ENCODE peak calls at places on chromosomes 16 and 17, in seven cellular contexts. B, X, G, C, Q, P and J are unnamed samples.

GRCh38 chr17:57255776-57256681 is at the start of gene MSI2:
- DNase-seq in X (peak; percentile 96), P (peak; percentile 95), G (peak; percentile 90), Q (peak; percentile 81), C (peak; percentile 77), B (peak; percentile 95), J (peak; percentile 94)

GRCh38 chr17:62130739-62131138 is 65.7 kb upstream of the MED13 start:
- DNase-seq in G (no peak), P (no peak), B (no peak), Q (no peak), C (no peak), X (no peak), J (no peak)

GRCh38 chr17:4553669-4554068 is 1.5 kb downstream of the MYBBP1A start:
- DNase-seq in B (no peak), G (no peak), Q (no peak), C (no peak), P (no peak), X (no peak), J (no peak)

GRCh38 chr16:88014201-88014781 is 63.1 kb downstream of the BANP start:
- DNase-seq in Q (no peak), C (peak; percentile 26), B (no peak), G (no peak), P (no peak), X (peak; percentile 37), J (no peak)

GRCh38 chr16:2895813-2896212 is 12.8 kb downstream of the FLYWCH2 start:
- DNase-seq in P (no peak), B (no peak), G (no peak), X (no peak), C (peak; percentile 40), Q (no peak), J (peak; percentile 40)

GRCh38 chr16:89657442-89658220 is at the start of the genes CHMP1A and SPATA33:
- DNase-seq in B (peak; percentile 90), G (peak; percentile 91), P (peak; percentile 90), C (peak; percentile 78), Q (peak; percentile 87), X (peak; percentile 94), J (peak; percentile 93)

GRCh38 chr17:40371261-40371929 is 6.9 kb upstream of the GJD3 start:
- DNase-seq in G (no peak), P (no peak), Q (no peak), B (no peak), C (no peak), X (no peak), J (no peak)

GRCh38 chr16:77588389-77588788 is 133.9 kb upstream of the NUDT7 start:
- DNase-seq in X (no peak), P (no peak), Q (no peak), G (no peak), B (no peak), C (no peak), J (no peak)

GRCh38 chr17:65389426-65389825 is 172.0 kb downstream of the AXIN2 start:
- DNase-seq in P (no peak), B (no peak), X (no peak), Q (no peak), C (peak; percentile 46), G (no peak), J (no peak)

GRCh38 chr17:82230627-82231311 is 1.9 kb downstream of the SLC16A3 start:
- DNase-seq in P (peak; percentile 88), B (peak; percentile 92), X (peak; percentile 94), C (peak; percentile 94), G (no peak), Q (peak; percentile 54), J (peak; percentile 84)

GRCh38 chr17:27800522-27800921 is at the start of gene NOS2:
- DNase-seq in C (peak; percentile 23), X (no peak), P (no peak), Q (no peak), B (no peak), G (no peak), J (no peak)

GRCh38 chr16:65991149-65991701 is 375.3 kb upstream of the CDH5 start:
- DNase-seq in C (no peak), B (no peak), X (no peak), P (no peak), Q (no peak), G (no peak), J (no peak)

GRCh38 chr16:57916735-57917450 is 54.0 kb downstream of the CNGB1 start:
- DNase-seq in G (no peak), Q (peak; percentile 79), C (no peak), P (no peak), X (no peak), B (no peak), J (no peak)

GRCh38 chr16:2776500-2777139 is 460 bp downstream of the ELOB start:
- DNase-seq in X (no peak), C (peak; percentile 31), G (no peak), Q (no peak), B (no peak), P (no peak), J (no peak)

GRCh38 chr17:70110443-70110880 is 35.4 kb downstream of the KCNJ16 start:
- DNase-seq in C (no peak), G (no peak), X (no peak), P (peak; percentile 49), Q (peak; percentile 65), B (no peak), J (no peak)

GRCh38 chr17:7853693-7854043 is 1.2 kb upstream of the TMEM88 start:
- DNase-seq in C (no peak), Q (no peak), G (no peak), X (no peak), B (no peak), P (no peak), J (peak; percentile 71)

GRCh38 chr17:8015957-8016631 is 13.7 kb downstream of the GUCY2D start:
- DNase-seq in C (no peak), X (no peak), G (no peak), Q (no peak), P (no peak), B (no peak), J (peak; percentile 65)

GRCh38 chr17:2883544-2884203 is 87.4 kb downstream of the RAP1GAP2 start:
- DNase-seq in B (peak; percentile 38), C (peak; percentile 76), Q (peak; percentile 67), P (peak; percentile 44), X (no peak), G (no peak), J (no peak)

GRCh38 chr16:56611281-56611833 is 3.0 kb downstream of the MT2A start:
- DNase-seq in C (peak; percentile 96), B (peak; percentile 75), Q (no peak), P (peak; percentile 79), X (peak; percentile 94), G (no peak), J (peak; percentile 94)

GRCh38 chr17:63555475-63556156 is 5.3 kb downstream of the DCAF7 start:
- DNase-seq in B (no peak), Q (no peak), C (no peak), P (no peak), X (no peak), G (no peak), J (no peak)

GRCh38 chr16:240559-240958 is 5.9 kb downstream of the FAM234A start:
- DNase-seq in Q (no peak), G (no peak), X (no peak), C (no peak), P (no peak), B (no peak), J (no peak)

GRCh38 chr17:73199751-73200317 is 7.0 kb downstream of the COG1 start:
- DNase-seq in X (peak; percentile 34), P (no peak), C (no peak), G (no peak), B (no peak), Q (no peak), J (peak; percentile 52)

GRCh38 chr17:8994319-8994718 is 27.0 kb upstream of the NTN1 start:
- DNase-seq in P (peak; percentile 41), G (peak; percentile 20), X (peak; percentile 74), C (peak; percentile 64), Q (peak; percentile 45), B (peak; percentile 73), J (no peak)

GRCh38 chr17:1362964-1363363 is 37.1 kb downstream of the YWHAE start:
- DNase-seq in P (peak; percentile 27), C (no peak), Q (no peak), B (no peak), X (no peak), G (no peak), J (no peak)

GRCh38 chr17:61363601-61364462 is 35.8 kb upstream of the TBX2 start:
- DNase-seq in B (no peak), G (no peak), C (no peak), X (no peak), Q (no peak), P (no peak), J (no peak)

GRCh38 chr17:29559640-29560039 is 7.2 kb downstream of the ABHD15 start:
- DNase-seq in C (no peak), X (no peak), Q (no peak), P (no peak), G (no peak), B (no peak), J (no peak)

GRCh38 chr16:31569360-31569717 is 41.6 kb downstream of the AHSP start:
- DNase-seq in C (no peak), Q (no peak), X (no peak), B (no peak), G (no peak), P (no peak), J (no peak)
- H3K4me3 ChIP-seq in C (no peak overlapping the region), Q (no peak overlapping the region), X (no peak overlapping the region), B (peak overlapping the region; percentile 58), G (no peak overlapping the region), P (peak overlapping the region; percentile 36), J (peak overlapping the region; percentile 60)

GRCh38 chr16:31183432-31184428 is 3.8 kb downstream of the FUS start:
- DNase-seq in B (no peak), X (no peak), C (no peak), G (no peak), Q (no peak), P (no peak), J (no peak)
- H3K4me3 ChIP-seq in B (peak overlapping the region; percentile 0), X (no peak overlapping the region), C (peak overlapping the region; percentile 99), G (no peak overlapping the region), Q (no peak overlapping the region), P (peak overlapping the region; percentile 71), J (peak overlapping the region; percentile 3)

DNA sequence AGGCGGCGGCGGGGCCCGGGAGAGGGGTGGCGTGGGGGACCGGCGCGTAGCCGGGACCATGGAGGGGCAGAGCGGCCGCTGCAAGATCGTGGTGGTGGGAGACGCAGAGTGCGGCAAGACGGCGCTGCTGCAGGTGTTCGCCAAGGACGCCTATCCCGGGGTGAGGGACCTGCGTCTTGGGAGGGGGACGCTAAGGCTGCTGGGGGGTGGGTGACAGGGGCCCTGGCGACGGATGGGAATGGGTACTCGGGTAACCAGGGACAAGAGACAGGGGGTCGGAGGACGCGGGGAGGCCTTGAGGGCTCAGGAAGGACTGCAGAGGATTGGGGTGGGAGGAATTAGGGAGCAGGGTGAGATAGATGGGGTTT is 243 bp downstream of the RND2 start:
- DNase-seq in Q (no peak), X (no peak), C (no peak), B (no peak), G (no peak), P (no peak), J (no peak)
- H3K4me3 ChIP-seq in Q (peak overlapping the region; percentile 21), X (peak overlapping the region; percentile 53), C (no peak overlapping the region), B (peak overlapping the region; percentile 70), G (no peak overlapping the region), P (peak overlapping the region; percentile 63), J (peak overlapping the region; percentile 74)

DNA sequence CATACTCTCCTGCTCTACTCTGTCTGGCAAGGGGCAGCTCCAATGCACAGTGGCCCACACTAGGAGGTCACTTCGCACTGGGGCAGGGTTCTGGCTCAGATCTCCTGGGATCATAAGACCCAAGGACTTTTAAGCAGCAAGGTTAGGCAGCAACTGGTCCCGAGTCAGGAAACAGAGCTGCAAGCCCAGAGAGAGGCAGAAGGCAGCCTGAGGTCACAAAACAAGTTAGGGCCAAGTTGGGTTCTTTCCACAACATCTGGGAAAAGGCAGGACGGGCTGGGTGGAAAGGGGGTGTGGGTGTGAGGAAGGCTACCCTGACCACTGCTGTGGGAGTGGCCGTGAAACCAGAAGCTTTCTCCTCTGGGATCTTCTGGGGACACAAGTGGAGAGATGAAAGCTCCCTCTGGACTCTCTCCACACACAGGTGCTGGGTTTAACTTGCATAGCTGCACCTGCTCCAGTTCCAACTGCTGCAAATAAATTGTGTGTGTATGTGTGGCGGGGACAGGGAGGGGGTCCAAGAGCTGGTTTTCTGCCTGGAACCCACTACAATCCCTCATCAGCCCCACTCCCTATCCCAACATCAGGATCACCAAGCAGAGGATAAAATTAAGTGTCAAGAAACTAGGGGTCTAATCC is 8.0 kb upstream of the TSPOAP1 start:
- DNase-seq in G (no peak), P (no peak), Q (peak; percentile 36), C (peak; percentile 84), X (no peak), B (no peak), J (no peak)
- H3K4me3 ChIP-seq in G (peak overlapping the region; percentile 90), P (no peak overlapping the region), Q (no peak overlapping the region), C (no peak overlapping the region), X (no peak overlapping the region), B (peak overlapping the region; percentile 24), J (no peak overlapping the region)